ENCODE peak calls at places on chromosomes 12 and 14, in seven cellular contexts. One of them, this sample, is unnamed.

GRCh38 chr12:16586350-16587109 is 19.4 kb downstream of the LMO3 start:
- DNase-seq in A549: no peak
- DNase-seq in activated B cell treated with CpG ODN at 0.5 μM for 24 hours: no peak
- DNase-seq in AG09309: no peak
- DNase-seq in fibroblast of the aortic adventitia: peak; percentile 97
- DNase-seq in HFF-Myc: no peak
- DNase-seq in stomach: no peak
- DNase-seq in this sample: no peak

GRCh38 chr12:26402648-26403047 is 207.3 kb downstream of the SSPN start:
- DNase-seq in A549: peak; percentile 15
- DNase-seq in activated B cell treated with CpG ODN at 0.5 μM for 24 hours: no peak
- DNase-seq in AG09309: no peak
- DNase-seq in fibroblast of the aortic adventitia: no peak
- DNase-seq in HFF-Myc: no peak
- DNase-seq in stomach: peak; percentile 65
- DNase-seq in this sample: no peak

GRCh38 chr12:532908-533565 is 73.3 kb downstream of the B4GALNT3 start:
- DNase-seq in A549: no peak
- DNase-seq in activated B cell treated with CpG ODN at 0.5 μM for 24 hours: no peak
- DNase-seq in AG09309: peak; percentile 85
- DNase-seq in fibroblast of the aortic adventitia: peak; percentile 9
- DNase-seq in HFF-Myc: no peak
- DNase-seq in stomach: no peak
- DNase-seq in this sample: no peak

GRCh38 chr12:29350080-29350479 is 30.9 kb downstream of the ERGIC2 start:
- DNase-seq in A549: peak; percentile 22
- DNase-seq in activated B cell treated with CpG ODN at 0.5 μM for 24 hours: no peak
- DNase-seq in AG09309: peak; percentile 67
- DNase-seq in fibroblast of the aortic adventitia: peak; percentile 67
- DNase-seq in HFF-Myc: peak; percentile 1
- DNase-seq in stomach: no peak
- DNase-seq in this sample: no peak

GRCh38 chr14:101359221-101360044 is 201.9 kb upstream of the DIO3 start:
- DNase-seq in A549: no peak
- DNase-seq in activated B cell treated with CpG ODN at 0.5 μM for 24 hours: no peak
- DNase-seq in AG09309: no peak
- DNase-seq in fibroblast of the aortic adventitia: no peak
- DNase-seq in HFF-Myc: no peak
- DNase-seq in stomach: no peak
- DNase-seq in this sample: peak; percentile 55

GRCh38 chr14:29804481-29804880 is 123.2 kb downstream of the PRKD1 start:
- DNase-seq in A549: no peak
- DNase-seq in activated B cell treated with CpG ODN at 0.5 μM for 24 hours: no peak
- DNase-seq in AG09309: no peak
- DNase-seq in fibroblast of the aortic adventitia: no peak
- DNase-seq in HFF-Myc: no peak
- DNase-seq in stomach: no peak
- DNase-seq in this sample: no peak

GRCh38 chr14:22850944-22851790 is 14.8 kb downstream of the MMP14 start:
- DNase-seq in A549: no peak
- DNase-seq in activated B cell treated with CpG ODN at 0.5 μM for 24 hours: no peak
- DNase-seq in AG09309: peak; percentile 97
- DNase-seq in fibroblast of the aortic adventitia: peak; percentile 96
- DNase-seq in HFF-Myc: no peak
- DNase-seq in stomach: peak; percentile 92
- DNase-seq in this sample: no peak

GRCh38 chr14:100827751-100828447 is 2.0 kb downstream of the MEG3 start:
- DNase-seq in A549: no peak
- DNase-seq in activated B cell treated with CpG ODN at 0.5 μM for 24 hours: no peak
- DNase-seq in AG09309: peak; percentile 59
- DNase-seq in fibroblast of the aortic adventitia: peak; percentile 79
- DNase-seq in HFF-Myc: no peak
- DNase-seq in stomach: no peak
- DNase-seq in this sample: no peak

GRCh38 chr12:74817499-74817898 is 279.9 kb downstream of the ATXN7L3B start:
- DNase-seq in A549: no peak
- DNase-seq in activated B cell treated with CpG ODN at 0.5 μM for 24 hours: no peak
- DNase-seq in AG09309: no peak
- DNase-seq in fibroblast of the aortic adventitia: no peak
- DNase-seq in HFF-Myc: no peak
- DNase-seq in stomach: no peak
- DNase-seq in this sample: no peak

GRCh38 chr14:103501921-103502669 is 20.5 kb downstream of the CKB start:
- DNase-seq in A549: no peak
- DNase-seq in activated B cell treated with CpG ODN at 0.5 μM for 24 hours: no peak
- DNase-seq in AG09309: no peak
- DNase-seq in fibroblast of the aortic adventitia: no peak
- DNase-seq in HFF-Myc: no peak
- DNase-seq in stomach: no peak
- DNase-seq in this sample: no peak

GRCh38 chr12:50181691-50182090 is 14.5 kb upstream of the CERS5 start:
- DNase-seq in A549: no peak
- DNase-seq in activated B cell treated with CpG ODN at 0.5 μM for 24 hours: no peak
- DNase-seq in AG09309: no peak
- DNase-seq in fibroblast of the aortic adventitia: no peak
- DNase-seq in HFF-Myc: no peak
- DNase-seq in stomach: no peak
- DNase-seq in this sample: no peak

GRCh38 chr12:50185975-50186663 is 18.9 kb upstream of the CERS5 start:
- DNase-seq in A549: no peak
- DNase-seq in activated B cell treated with CpG ODN at 0.5 μM for 24 hours: no peak
- DNase-seq in AG09309: peak; percentile 89
- DNase-seq in fibroblast of the aortic adventitia: peak; percentile 85
- DNase-seq in HFF-Myc: no peak
- DNase-seq in stomach: no peak
- DNase-seq in this sample: no peak

GRCh38 chr12:50185496-50185895 is 18.3 kb upstream of the CERS5 start:
- DNase-seq in A549: no peak
- DNase-seq in activated B cell treated with CpG ODN at 0.5 μM for 24 hours: no peak
- DNase-seq in AG09309: no peak
- DNase-seq in fibroblast of the aortic adventitia: no peak
- DNase-seq in HFF-Myc: no peak
- DNase-seq in stomach: no peak
- DNase-seq in this sample: no peak

GRCh38 chr12:50184261-50184660 is 17.1 kb upstream of the CERS5 start:
- DNase-seq in A549: no peak
- DNase-seq in activated B cell treated with CpG ODN at 0.5 μM for 24 hours: no peak
- DNase-seq in AG09309: no peak
- DNase-seq in fibroblast of the aortic adventitia: no peak
- DNase-seq in HFF-Myc: no peak
- DNase-seq in stomach: no peak
- DNase-seq in this sample: no peak

DNA sequence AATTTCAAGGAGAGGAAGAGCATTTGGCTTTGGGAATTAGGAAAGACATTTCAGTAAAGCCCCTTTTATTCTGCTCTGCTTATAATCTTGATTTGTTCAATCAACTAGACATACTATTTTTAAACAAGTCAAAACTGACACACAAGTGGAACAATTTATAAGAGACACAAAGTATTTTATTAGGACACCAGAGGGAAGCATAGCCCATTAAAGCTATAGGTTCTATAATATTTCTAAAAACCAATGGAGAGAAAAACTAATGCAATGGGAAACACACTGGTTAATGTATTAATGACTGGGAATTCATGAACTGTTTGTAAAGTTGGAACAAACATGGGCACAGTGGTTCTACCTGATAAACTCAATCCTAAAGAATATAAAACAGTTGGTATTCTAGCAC is 15.3 kb upstream of the CERS5 start:
- DNase-seq in A549: no peak
- DNase-seq in activated B cell treated with CpG ODN at 0.5 μM for 24 hours: no peak
- DNase-seq in AG09309: no peak
- DNase-seq in fibroblast of the aortic adventitia: peak; percentile 25
- DNase-seq in HFF-Myc: no peak
- DNase-seq in stomach: no peak
- DNase-seq in this sample: no peak
- TF ChIP-seq CTCF in A549: peak; percentile 61
- TF ChIP-seq CTCF in activated B cell treated with CpG ODN at 0.5 μM for 24 hours: no peak
- TF ChIP-seq CTCF in AG09309: no peak
- TF ChIP-seq CTCF in fibroblast of the aortic adventitia: no peak
- TF ChIP-seq CTCF in HFF-Myc: no peak
- TF ChIP-seq CTCF in stomach: no peak
- TF ChIP-seq CTCF in this sample: peak; percentile 18

DNA sequence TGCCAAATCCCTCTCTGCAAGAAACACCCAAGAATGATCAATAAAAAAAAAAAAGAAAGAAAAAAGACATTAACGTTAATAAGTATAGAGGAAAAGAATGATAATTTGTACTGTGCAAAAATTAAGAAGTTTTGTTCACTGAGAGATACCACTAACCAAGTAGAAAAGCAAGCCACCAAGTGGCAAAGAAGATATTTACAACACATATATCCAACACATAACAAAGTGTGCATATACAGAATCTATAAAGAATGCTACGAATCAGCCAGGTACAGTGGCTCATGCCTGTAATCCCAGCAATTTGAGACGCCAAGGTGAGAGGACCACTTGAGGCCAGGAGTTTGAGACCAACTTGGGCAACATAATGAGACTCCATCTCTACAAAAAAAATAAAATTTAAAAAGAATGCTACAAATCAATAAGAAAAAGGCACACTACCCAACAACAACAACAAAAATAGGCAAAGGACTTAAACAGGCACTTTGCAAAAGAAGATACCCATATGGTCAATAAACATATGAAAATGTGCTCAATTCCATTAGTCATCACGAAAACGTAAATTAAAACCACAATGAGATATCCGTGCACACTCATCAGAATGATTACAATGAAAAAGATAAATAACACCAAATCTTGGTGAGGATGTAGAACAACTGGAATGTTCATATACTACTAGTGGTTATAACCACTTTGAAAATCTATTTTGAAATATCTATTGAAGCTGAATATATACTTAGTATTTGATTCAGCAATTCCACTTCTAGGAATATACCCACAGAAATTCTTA is 19.8 kb downstream of the GALNT4 start:
- DNase-seq in A549: no peak
- DNase-seq in activated B cell treated with CpG ODN at 0.5 μM for 24 hours: no peak
- DNase-seq in AG09309: no peak
- DNase-seq in fibroblast of the aortic adventitia: peak; percentile 30
- DNase-seq in HFF-Myc: no peak
- DNase-seq in stomach: no peak
- DNase-seq in this sample: no peak
- TF ChIP-seq CTCF in A549: peak; percentile 13
- TF ChIP-seq CTCF in activated B cell treated with CpG ODN at 0.5 μM for 24 hours: no peak
- TF ChIP-seq CTCF in AG09309: no peak
- TF ChIP-seq CTCF in fibroblast of the aortic adventitia: no peak
- TF ChIP-seq CTCF in HFF-Myc: no peak
- TF ChIP-seq CTCF in stomach: no peak
- TF ChIP-seq CTCF in this sample: peak; percentile 21

DNA sequence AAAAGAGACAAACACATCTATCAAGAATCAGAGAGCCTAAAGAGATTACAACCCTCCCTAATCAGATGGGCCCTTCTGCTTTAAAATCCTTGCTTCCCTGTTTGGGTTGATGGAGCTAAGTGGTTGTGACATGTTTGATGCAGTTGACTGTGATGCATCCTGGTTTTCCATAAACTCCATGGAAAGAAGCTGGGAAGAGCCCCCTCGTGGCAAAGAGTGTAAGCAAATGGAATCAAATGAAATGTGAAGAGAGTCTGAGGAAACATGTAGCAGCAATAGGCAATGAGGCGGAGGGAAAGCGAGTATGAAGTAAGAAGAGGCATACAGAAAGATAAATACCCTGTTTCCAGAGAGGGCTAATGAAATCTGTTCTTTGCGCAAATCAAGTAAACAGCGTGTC is 70.4 kb upstream of the SLCO1C1 start:
- DNase-seq in A549: peak; percentile 79
- DNase-seq in activated B cell treated with CpG ODN at 0.5 μM for 24 hours: no peak
- DNase-seq in AG09309: no peak
- DNase-seq in fibroblast of the aortic adventitia: peak; percentile 34
- DNase-seq in HFF-Myc: no peak
- DNase-seq in stomach: no peak
- DNase-seq in this sample: no peak
- TF ChIP-seq CTCF in A549: peak; percentile 51
- TF ChIP-seq CTCF in activated B cell treated with CpG ODN at 0.5 μM for 24 hours: no peak
- TF ChIP-seq CTCF in AG09309: peak; percentile 41
- TF ChIP-seq CTCF in fibroblast of the aortic adventitia: peak; percentile 54
- TF ChIP-seq CTCF in HFF-Myc: peak; percentile 55
- TF ChIP-seq CTCF in stomach: no peak
- TF ChIP-seq CTCF in this sample: peak; percentile 68

DNA sequence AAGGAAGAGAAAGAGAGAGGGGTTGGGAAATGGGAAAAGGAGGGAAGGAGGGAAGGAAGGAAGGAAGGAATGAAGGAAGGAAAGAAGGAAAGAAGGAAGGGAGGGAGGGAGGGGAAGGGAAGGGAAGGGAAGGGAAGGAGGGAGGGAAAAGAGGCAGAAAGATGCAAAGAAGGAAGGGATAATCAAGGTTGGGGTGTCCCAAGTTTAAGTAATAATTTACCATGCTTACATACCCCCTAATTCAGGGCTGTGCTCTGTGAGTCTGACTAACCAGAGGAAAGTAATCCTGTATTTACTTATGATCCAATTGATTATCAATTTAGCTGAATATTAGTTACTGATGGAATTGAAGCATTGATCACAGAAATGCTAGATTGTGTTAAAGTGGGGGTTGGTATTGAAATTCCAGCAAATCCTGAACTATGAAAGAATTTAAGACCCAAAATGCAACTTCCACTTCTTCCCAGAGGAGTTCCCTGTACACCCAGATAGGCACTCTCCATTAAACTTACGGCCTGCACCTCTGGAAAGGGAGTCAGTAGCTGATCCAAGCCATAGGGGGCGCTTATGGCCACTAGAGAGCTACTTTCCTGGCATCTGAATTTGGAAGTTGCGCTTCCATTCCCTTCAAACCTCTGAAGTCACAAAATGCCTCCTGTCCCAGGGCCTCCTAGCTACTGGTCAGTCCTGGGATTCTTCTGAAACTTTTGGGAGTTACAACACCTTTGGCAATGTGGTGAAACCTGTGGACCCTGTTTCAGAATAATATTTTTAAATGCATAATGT is 162.7 kb upstream of the PWP1 start:
- DNase-seq in A549: peak; percentile 40
- DNase-seq in activated B cell treated with CpG ODN at 0.5 μM for 24 hours: no peak
- DNase-seq in AG09309: no peak
- DNase-seq in fibroblast of the aortic adventitia: no peak
- DNase-seq in HFF-Myc: no peak
- DNase-seq in stomach: no peak
- DNase-seq in this sample: peak; percentile 31
- TF ChIP-seq CTCF in A549: peak; percentile 21
- TF ChIP-seq CTCF in activated B cell treated with CpG ODN at 0.5 μM for 24 hours: no peak
- TF ChIP-seq CTCF in AG09309: no peak
- TF ChIP-seq CTCF in fibroblast of the aortic adventitia: peak; percentile 18
- TF ChIP-seq CTCF in HFF-Myc: peak; percentile 37
- TF ChIP-seq CTCF in stomach: no peak
- TF ChIP-seq CTCF in this sample: peak; percentile 53

DNA sequence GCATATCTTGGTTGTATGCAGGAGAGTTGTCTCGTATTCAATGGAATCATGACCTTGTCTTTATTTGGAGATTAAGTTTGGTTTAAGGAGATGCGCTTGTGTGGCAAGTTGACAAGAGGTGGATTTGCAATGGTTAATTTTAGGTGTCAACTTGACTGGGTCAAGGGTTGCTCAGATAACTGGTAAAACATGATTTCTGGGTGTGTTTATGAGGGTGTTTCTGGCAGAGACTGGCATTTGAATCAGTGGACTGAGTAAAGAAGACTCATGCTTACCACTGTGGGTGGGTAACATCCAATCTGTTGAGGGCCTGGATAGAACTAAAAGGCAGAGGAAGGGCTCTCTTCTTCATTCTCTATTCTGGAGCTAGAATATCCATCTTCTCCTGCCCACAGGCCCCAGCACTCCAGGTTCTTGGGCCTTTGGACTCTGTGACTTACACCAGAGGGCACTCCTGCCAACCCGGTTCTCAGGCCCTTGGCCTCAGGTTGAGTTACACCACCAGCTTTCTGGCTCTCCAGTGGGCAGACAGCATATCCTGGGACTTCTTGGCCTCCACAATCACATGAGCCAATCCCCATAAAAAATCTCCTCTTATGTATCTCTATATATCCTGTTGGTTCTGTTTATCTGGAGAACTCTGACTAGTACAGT is 141.5 kb upstream of the ARID2 start:
- DNase-seq in A549: peak; percentile 10
- DNase-seq in activated B cell treated with CpG ODN at 0.5 μM for 24 hours: no peak
- DNase-seq in AG09309: no peak
- DNase-seq in fibroblast of the aortic adventitia: no peak
- DNase-seq in HFF-Myc: no peak
- DNase-seq in stomach: peak; percentile 40
- DNase-seq in this sample: no peak
- TF ChIP-seq CTCF in A549: no peak
- TF ChIP-seq CTCF in activated B cell treated with CpG ODN at 0.5 μM for 24 hours: no peak
- TF ChIP-seq CTCF in AG09309: no peak
- TF ChIP-seq CTCF in fibroblast of the aortic adventitia: no peak
- TF ChIP-seq CTCF in HFF-Myc: no peak
- TF ChIP-seq CTCF in stomach: no peak
- TF ChIP-seq CTCF in this sample: no peak